ENCODE peak calls at places on chromosomes 12 and 14, in ten cellular contexts. Y is breast epithelium, T is bronchial epithelial cell, B is astrocyte of the cerebellum, D is thyroid gland, O is PC-9, W is AG04450, H is heart right ventricle, Z is adrenal gland, E is heart left ventricle. I is an unnamed sample.

GRCh38 chr14:25518347-25518746 is 468.4 kb upstream of the STXBP6 start:
- DNase-seq in Y (no peak), T (no peak), B (no peak), D (no peak), O (no peak), W (no peak), H (no peak), Z (no peak), E (no peak), I (no peak)

GRCh38 chr12:18966927-18967326 is 162.6 kb upstream of the PLEKHA5 start:
- DNase-seq in Y (no peak), T (no peak), B (no peak), D (no peak), O (no peak), W (no peak), H (no peak), Z (no peak), E (no peak), I (no peak)

GRCh38 chr12:49357099-49357678 is 10.1 kb upstream of the SPATS2 start:
- DNase-seq in Y (no peak), T (peak), B (no peak), D (no peak), O (peak), W (peak), H (no peak), Z (no peak), E (no peak), I (no peak)

GRCh38 chr12:90234455-90234854 is 525.8 kb upstream of the ATP2B1 start:
- DNase-seq in Y (no peak), T (peak), B (no peak), D (no peak), O (no peak), W (no peak), H (no peak), Z (no peak), E (no peak), I (no peak)

GRCh38 chr12:88509851-88510250 is 70.4 kb downstream of the KITLG start:
- DNase-seq in Y (no peak), T (no peak), B (no peak), D (no peak), O (no peak), W (no peak), H (no peak), Z (no peak), E (no peak), I (no peak)

GRCh38 chr12:70418101-70418500 is 52.0 kb downstream of the KCNMB4 start:
- DNase-seq in Y (no peak), T (no peak), B (no peak), D (no peak), O (no peak), W (no peak), H (no peak), Z (no peak), E (no peak), I (peak)

GRCh38 chr14:104420990-104421389 is 158.6 kb upstream of the C14orf180 start:
- DNase-seq in Y (no peak), T (no peak), B (no peak), D (no peak), O (no peak), W (no peak), H (no peak), Z (peak), E (no peak), I (no peak)

GRCh38 chr14:106506901-106507305 is 980.5 kb downstream of the TMEM121 start:
- DNase-seq in Y (no peak), T (no peak), B (no peak), D (no peak), O (no peak), W (no peak), H (no peak), Z (no peak), E (no peak), I (no peak)

GRCh38 chr12:1277905-1278304 is 286.9 kb downstream of the ERC1 start:
- DNase-seq in Y (no peak), T (no peak), B (no peak), D (no peak), O (no peak), W (no peak), H (no peak), Z (no peak), E (no peak), I (no peak)

GRCh38 chr14:38073641-38074040 is 134.1 kb upstream of the SSTR1 start:
- DNase-seq in Y (no peak), T (no peak), B (no peak), D (no peak), O (no peak), W (no peak), H (no peak), Z (no peak), E (no peak), I (peak)

GRCh38 chr12:75975692-75976091 is 55.9 kb downstream of the PHLDA1 start:
- DNase-seq in Y (no peak), T (no peak), B (no peak), D (no peak), O (no peak), W (no peak), H (no peak), Z (no peak), E (no peak), I (no peak)

GRCh38 chr12:7369274-7369729 is 65.4 kb downstream of the ACSM4 start:
- DNase-seq in Y (peak), T (no peak), B (no peak), D (peak), O (peak), W (no peak), H (peak), Z (no peak), E (peak), I (no peak)

GRCh38 chr14:54864526-54864925 is 38.1 kb downstream of the GCH1 start:
- DNase-seq in Y (no peak), T (no peak), B (no peak), D (no peak), O (no peak), W (no peak), H (no peak), Z (no peak), E (no peak), I (no peak)

GRCh38 chr14:105842105-105842504 is 315.7 kb downstream of the TMEM121 start:
- DNase-seq in Y (no peak), T (no peak), B (no peak), D (no peak), O (no peak), W (no peak), H (no peak), Z (no peak), E (no peak), I (no peak)

GRCh38 chr12:76455582-76456345 is 103.8 kb downstream of the OSBPL8 start:
- DNase-seq in Y (no peak), T (peak), B (peak), D (no peak), O (peak), W (peak), H (no peak), Z (peak), E (no peak), I (peak)

GRCh38 chr14:87332001-87332400 is 661.0 kb downstream of the GALC start:
- DNase-seq in Y (no peak), T (peak), B (peak), D (no peak), O (no peak), W (peak), H (no peak), Z (no peak), E (no peak), I (no peak)

GRCh38 chr14:57889245-57889644 is 23.4 kb upstream of the SLC35F4 start:
- DNase-seq in Y (peak), T (peak), B (peak), D (peak), O (no peak), W (no peak), H (peak), Z (peak), E (peak), I (peak)

GRCh38 chr12:93145086-93145485 is 216.0 kb upstream of the EEA1 start:
- DNase-seq in Y (no peak), T (peak), B (no peak), D (peak), O (peak), W (no peak), H (no peak), Z (no peak), E (no peak), I (peak)

GRCh38 chr12:48352157-48352775 is 1.5 kb upstream of the ZNF641 start:
- DNase-seq in Y (no peak), T (no peak), B (no peak), D (no peak), O (no peak), W (no peak), H (no peak), Z (no peak), E (no peak), I (no peak)

GRCh38 chr14:34361504-34362011 is 100.5 kb downstream of the SPTSSA start:
- DNase-seq in Y (peak), T (no peak), B (no peak), D (peak), O (peak), W (no peak), H (no peak), Z (no peak), E (peak), I (no peak)

GRCh38 chr14:24274101-24274543 is 2.7 kb upstream of the RABGGTA start:
- DNase-seq in Y (no peak), T (peak), B (no peak), D (no peak), O (peak), W (no peak), H (no peak), Z (no peak), E (no peak), I (no peak)

GRCh38 chr12:27460471-27460978 is 14.0 kb downstream of the SMCO2 start:
- DNase-seq in Y (no peak), T (peak), B (no peak), D (no peak), O (peak), W (no peak), H (no peak), Z (no peak), E (no peak), I (no peak)

GRCh38 chr12:27467641-27468040 is 21.1 kb downstream of the SMCO2 start:
- DNase-seq in Y (no peak), T (no peak), B (no peak), D (no peak), O (no peak), W (no peak), H (no peak), Z (no peak), E (no peak), I (no peak)

GRCh38 chr12:27462851-27463250 is 16.3 kb downstream of the SMCO2 start:
- DNase-seq in Y (no peak), T (no peak), B (no peak), D (no peak), O (no peak), W (no peak), H (no peak), Z (no peak), E (peak), I (no peak)

GRCh38 chr12:27463826-27464554 is 17.5 kb downstream of the SMCO2 start:
- DNase-seq in Y (no peak), T (no peak), B (no peak), D (no peak), O (no peak), W (peak), H (peak), Z (peak), E (peak), I (peak)

DNA sequence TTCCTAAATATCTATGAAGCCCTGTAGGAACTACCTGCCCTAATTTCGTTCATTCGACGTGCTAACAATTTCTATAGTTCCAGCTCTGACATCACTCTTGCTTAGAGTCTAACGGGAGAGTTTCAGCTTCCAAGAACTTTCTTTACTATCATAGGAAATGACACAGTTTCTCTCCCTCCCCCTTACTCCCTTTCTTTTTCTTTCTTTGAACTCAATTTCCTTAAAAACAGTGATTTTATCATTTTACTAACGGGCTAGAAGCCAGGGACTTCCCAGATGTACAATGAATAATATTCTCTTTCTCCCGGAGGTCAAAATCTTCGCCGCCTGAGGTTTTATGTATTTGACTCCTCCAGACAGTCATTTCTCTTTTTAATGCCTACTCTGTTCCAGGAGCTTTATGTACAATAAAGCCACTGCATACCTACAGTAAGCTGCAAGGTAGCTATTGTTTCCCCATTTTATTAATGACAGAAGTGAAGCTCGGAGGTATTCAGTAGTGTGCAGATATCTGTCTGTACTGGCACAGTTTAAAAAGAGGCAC is 15.7 kb downstream of the SMCO2 start:
- DNase-seq in Y (no peak), T (no peak), B (peak), D (no peak), O (no peak), W (peak), H (no peak), Z (no peak), E (no peak), I (peak)
- H3K4me3 ChIP-seq in Y (peak), T (no peak), B (no peak), D (no peak), O (no peak), W (no peak), H (no peak), Z (no peak), E (no peak), I (no peak)

GRCh38 chr14:60488175-60488574 is 2.3 kb upstream of the C14orf39 start:
- DNase-seq in Y (no peak), T (peak), B (no peak), D (no peak), O (no peak), W (no peak), H (no peak), Z (no peak), E (no peak), I (no peak)
- TF ChIP-seq CTCF in Y (no peak), T (peak), B (no peak), D (no peak), O (peak), W (peak), H (peak), Z (no peak), E (peak), I (no peak)

DNA sequence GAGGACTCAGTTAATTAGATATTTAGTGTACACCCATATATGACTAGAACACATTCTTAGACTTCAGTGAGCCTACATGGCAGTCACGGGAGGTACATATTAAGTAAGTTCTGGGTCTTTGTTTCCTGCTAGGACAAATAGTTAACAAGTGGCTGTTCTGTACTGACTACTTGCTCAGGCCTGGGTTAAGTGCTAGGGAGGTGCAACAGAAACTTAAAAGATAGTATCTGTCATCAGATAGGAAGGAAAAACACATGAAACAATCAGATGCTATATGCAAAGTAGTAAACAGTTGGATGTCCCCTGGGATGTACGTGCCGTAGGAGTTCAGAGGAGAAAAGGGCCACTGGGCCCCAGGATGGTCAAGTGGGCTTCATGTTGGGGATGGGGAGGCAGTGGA is 59.5 kb downstream of the SLC4A8 start:
- DNase-seq in Y (no peak), T (no peak), B (no peak), D (no peak), O (no peak), W (no peak), H (no peak), Z (no peak), E (no peak), I (no peak)
- H3K4me3 ChIP-seq in Y (no peak), T (no peak), B (no peak), D (no peak), O (no peak), W (no peak), H (no peak), Z (no peak), E (no peak), I (no peak)

DNA sequence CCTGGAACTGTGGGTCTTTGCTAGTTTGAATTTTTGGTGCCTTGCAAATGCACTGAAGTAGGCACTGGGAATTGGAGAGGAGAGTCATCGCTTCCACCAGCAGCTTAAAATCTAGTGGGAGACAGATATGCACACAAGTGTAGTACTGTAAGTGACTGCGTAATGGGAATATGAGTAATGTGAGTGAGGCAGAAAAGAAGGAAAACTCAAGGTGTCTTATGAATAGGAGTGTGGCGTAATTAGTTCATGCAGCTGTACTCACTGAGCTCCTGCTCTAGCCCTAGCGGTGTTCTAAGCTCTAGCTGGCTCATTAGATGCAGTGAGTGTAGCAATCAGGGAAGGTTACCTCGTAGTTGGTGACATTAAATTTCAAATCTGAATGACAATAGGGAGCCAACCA is 2.8 kb downstream of the TCP11L2 start:
- DNase-seq in Y (no peak), T (peak), B (no peak), D (no peak), O (peak), W (no peak), H (no peak), Z (no peak), E (no peak), I (no peak)
- TF ChIP-seq CTCF in Y (no peak), T (no peak), B (no peak), D (no peak), O (no peak), W (no peak), H (no peak), Z (no peak), E (no peak), I (no peak)

DNA sequence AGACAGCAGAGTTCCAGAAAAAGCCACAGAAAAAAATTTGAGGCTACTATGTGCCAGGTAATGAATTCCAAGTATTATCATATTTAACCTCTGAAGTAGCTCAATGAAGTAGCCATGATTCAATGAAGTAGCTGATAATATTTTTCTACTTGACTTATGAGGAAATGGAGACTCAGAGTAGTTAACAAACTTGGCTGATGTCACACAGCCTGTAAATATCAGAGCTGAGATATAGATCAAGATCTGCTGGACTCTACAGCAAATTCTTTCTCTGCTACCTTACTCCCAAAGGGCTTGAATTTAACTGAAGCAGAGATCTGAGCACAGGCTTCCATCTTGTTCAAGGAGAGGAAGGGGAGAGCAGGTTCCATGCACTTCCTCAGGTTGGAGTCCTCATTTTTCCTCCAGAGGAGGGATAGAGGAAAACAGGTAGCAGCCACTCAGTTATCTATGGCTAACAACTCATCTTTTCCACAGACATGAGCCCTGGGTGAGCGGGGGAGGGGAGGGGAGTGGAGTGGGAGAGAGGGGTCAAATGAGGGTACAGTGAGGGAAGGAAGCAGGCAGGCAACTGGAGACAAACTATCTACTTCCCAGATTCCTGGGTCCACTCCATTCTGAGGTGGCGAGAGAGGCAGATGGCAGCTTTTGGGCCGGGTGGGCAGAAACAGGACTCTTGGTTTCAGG is 2.4 kb upstream of the ZNF385A start:
- DNase-seq in Y (no peak), T (no peak), B (no peak), D (no peak), O (no peak), W (no peak), H (no peak), Z (no peak), E (no peak), I (no peak)
- H3K4me3 ChIP-seq in Y (no peak), T (no peak), B (no peak), D (no peak), O (no peak), W (no peak), H (no peak), Z (no peak), E (no peak), I (no peak)

DNA sequence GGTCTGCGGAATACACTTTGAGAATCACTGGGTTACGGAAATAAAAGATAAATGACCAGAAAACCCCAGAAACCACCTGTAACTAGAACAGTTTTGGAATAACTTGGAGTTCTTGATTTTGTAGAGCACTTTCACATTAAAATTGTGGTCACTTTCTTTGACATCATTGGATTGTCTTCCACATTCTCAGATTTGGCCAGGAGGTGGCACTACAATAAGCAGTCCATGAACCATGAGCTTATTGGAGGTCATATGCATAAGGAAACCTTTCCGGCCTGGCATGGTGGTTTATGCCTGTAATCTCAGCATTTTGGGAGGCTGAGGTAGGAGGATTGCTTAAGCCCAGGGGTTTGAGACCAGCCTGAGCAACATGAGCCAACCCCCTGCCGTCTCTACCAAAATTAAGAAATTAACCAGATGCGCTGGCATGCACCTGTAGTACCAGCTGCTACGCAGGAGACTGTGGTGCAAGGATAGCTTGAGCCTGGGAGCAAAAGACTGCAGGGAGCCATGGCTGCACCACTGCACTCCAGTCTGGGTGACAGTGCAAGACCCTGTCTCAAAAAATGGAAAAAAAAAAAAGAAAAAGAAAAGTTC is 107.7 kb upstream of the CAND1 start:
- DNase-seq in Y (no peak), T (peak), B (no peak), D (peak), O (no peak), W (no peak), H (no peak), Z (peak), E (no peak), I (peak)
- TF ChIP-seq CTCF in Y (no peak), T (peak), B (peak), D (peak), O (peak), W (peak), H (peak), Z (peak), E (peak), I (peak)

GRCh38 chr12:9184276-9184675 is 23.9 kb downstream of the PZP start:
- DNase-seq in Y (no peak), T (no peak), B (no peak), D (no peak), O (no peak), W (no peak), H (no peak), Z (no peak), E (no peak), I (no peak)
- H3K4me3 ChIP-seq in Y (no peak), T (no peak), B (no peak), D (no peak), O (no peak), W (no peak), H (no peak), Z (no peak), E (no peak), I (no peak)

I was measured in AG09309.